ENCODE peak calls at places on chromosomes 7 and 10, in ten cellular contexts. B is heart left ventricle, P is fibroblast of mammary gland, X is D721Med, G is upper lobe of left lung, S is GM12865, L is type B pancreatic cell, C is transverse colon, O is endothelial cell, W is GM20000. D is an unnamed sample.

GRCh38 chr7:130894146-130895005 is 160.4 kb upstream of the KLF14 start:
- DNase-seq in B (peak; percentile 68), P (peak; percentile 87), X (no peak), G (peak; percentile 84), S (no peak), L (no peak), C (no peak), O (no peak), W (no peak), D (peak; percentile 58)

GRCh38 chr10:71270301-71270777 is 48.7 kb upstream of the SLC29A3 start:
- DNase-seq in B (no peak), P (peak; percentile 86), X (peak; percentile 91), G (no peak), S (peak; percentile 64), L (no peak), C (peak; percentile 64), O (peak; percentile 63), W (peak; percentile 74), D (peak; percentile 71)

GRCh38 chr10:132257271-132257670 is 50.5 kb downstream of the STK32C start:
- DNase-seq in B (no peak), P (peak; percentile 70), X (no peak), G (peak; percentile 52), S (no peak), L (no peak), C (no peak), O (no peak), W (no peak), D (peak; percentile 90)

GRCh38 chr7:50359995-50360925 is 55.7 kb downstream of the IKZF1 start:
- DNase-seq in B (no peak), P (peak; percentile 36), X (no peak), G (peak; percentile 63), S (no peak), L (no peak), C (peak; percentile 54), O (no peak), W (no peak), D (peak; percentile 90)

GRCh38 chr10:19310121-19310520 is 261.5 kb downstream of the MALRD1 start:
- DNase-seq in B (no peak), P (no peak), X (no peak), G (no peak), S (no peak), L (no peak), C (no peak), O (no peak), W (no peak), D (no peak)

GRCh38 chr7:22671177-22671879 is 55.7 kb upstream of the IL6 start:
- DNase-seq in B (no peak), P (peak; percentile 51), X (no peak), G (no peak), S (no peak), L (no peak), C (no peak), O (no peak), W (no peak), D (no peak)

GRCh38 chr10:78717200-78717599 is 351.6 kb upstream of the ZMIZ1 start:
- DNase-seq in B (peak; percentile 41), P (peak; percentile 38), X (no peak), G (no peak), S (no peak), L (no peak), C (peak; percentile 15), O (no peak), W (no peak), D (no peak)

GRCh38 chr10:27558612-27559020 is 54.5 kb downstream of the RAB18 start:
- DNase-seq in B (peak; percentile 39), P (peak; percentile 76), X (peak; percentile 25), G (no peak), S (peak; percentile 67), L (no peak), C (peak; percentile 58), O (peak; percentile 47), W (peak; percentile 47), D (peak; percentile 38)

GRCh38 chr10:131243076-131243475 is 68.4 kb downstream of the TCERG1L start:
- DNase-seq in B (no peak), P (no peak), X (no peak), G (no peak), S (no peak), L (no peak), C (no peak), O (no peak), W (no peak), D (no peak)

GRCh38 chr10:131240691-131241090 is 70.8 kb downstream of the TCERG1L start:
- DNase-seq in B (no peak), P (no peak), X (no peak), G (no peak), S (no peak), L (no peak), C (no peak), O (no peak), W (no peak), D (no peak)

GRCh38 chr10:131239926-131240325 is 71.6 kb downstream of the TCERG1L start:
- DNase-seq in B (no peak), P (no peak), X (no peak), G (no peak), S (no peak), L (no peak), C (no peak), O (no peak), W (no peak), D (no peak)

GRCh38 chr10:131244836-131245235 is 66.7 kb downstream of the TCERG1L start:
- DNase-seq in B (no peak), P (no peak), X (no peak), G (no peak), S (no peak), L (no peak), C (no peak), O (no peak), W (no peak), D (no peak)

GRCh38 chr10:131242007-131242406 is 69.5 kb downstream of the TCERG1L start:
- DNase-seq in B (no peak), P (no peak), X (no peak), G (no peak), S (no peak), L (no peak), C (no peak), O (no peak), W (no peak), D (no peak)
- TF ChIP-seq CTCF in B (no peak), P (no peak), X (peak; percentile 14), G (no peak), S (peak; percentile 3), L (peak; percentile 74), C (no peak), O (no peak), W (peak; percentile 34), D (peak; percentile 21)

GRCh38 chr7:7438851-7439250 is 96.8 kb downstream of the COL28A1 start:
- DNase-seq in B (no peak), P (peak; percentile 100), X (no peak), G (no peak), S (peak; percentile 9), L (no peak), C (no peak), O (no peak), W (no peak), D (no peak)

GRCh38 chr7:7432979-7433378 is 102.7 kb downstream of the COL28A1 start:
- DNase-seq in B (no peak), P (no peak), X (no peak), G (no peak), S (no peak), L (no peak), C (no peak), O (no peak), W (no peak), D (no peak)

GRCh38 chr7:7435978-7436377 is 99.7 kb downstream of the COL28A1 start:
- DNase-seq in B (no peak), P (no peak), X (no peak), G (no peak), S (no peak), L (no peak), C (no peak), O (no peak), W (no peak), D (no peak)

GRCh38 chr7:7433736-7434260 is 101.9 kb downstream of the COL28A1 start:
- DNase-seq in B (no peak), P (no peak), X (no peak), G (no peak), S (no peak), L (no peak), C (no peak), O (no peak), W (no peak), D (no peak)

DNA sequence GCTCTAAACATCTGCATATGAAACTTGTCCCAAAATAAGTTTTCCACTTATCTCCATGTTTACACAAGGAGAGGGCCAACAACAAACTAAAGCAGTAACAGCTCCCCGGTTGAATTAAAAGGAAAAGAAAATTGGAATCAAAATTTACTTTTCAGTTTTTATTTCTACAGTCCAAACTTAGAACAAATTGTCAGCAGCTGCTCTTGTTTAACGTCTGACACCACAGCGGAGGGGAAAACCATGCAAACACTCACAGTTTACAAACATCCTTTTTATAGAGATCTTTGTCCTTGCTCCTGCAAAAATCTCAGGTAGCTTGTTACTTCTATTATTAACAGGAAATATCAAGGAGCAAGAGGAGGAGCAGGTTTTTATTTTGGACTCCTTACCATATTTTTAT is 101.3 kb downstream of the COL28A1 start:
- DNase-seq in B (no peak), P (no peak), X (no peak), G (no peak), S (no peak), L (no peak), C (no peak), O (no peak), W (no peak), D (no peak)
- TF ChIP-seq CTCF in B (no peak), P (no peak), X (no peak), G (no peak), S (no peak), L (no peak), C (no peak), O (no peak), W (no peak), D (no peak)

GRCh38 chr7:121752706-121753105 is 120.3 kb upstream of the PTPRZ1 start:
- DNase-seq in B (no peak), P (peak; percentile 18), X (no peak), G (no peak), S (peak; percentile 20), L (no peak), C (no peak), O (no peak), W (peak; percentile 4), D (no peak)
- TF ChIP-seq CTCF in B (no peak), P (peak; percentile 40), X (peak; percentile 67), G (no peak), S (peak; percentile 15), L (peak; percentile 65), C (no peak), O (no peak), W (peak; percentile 17), D (no peak)

DNA sequence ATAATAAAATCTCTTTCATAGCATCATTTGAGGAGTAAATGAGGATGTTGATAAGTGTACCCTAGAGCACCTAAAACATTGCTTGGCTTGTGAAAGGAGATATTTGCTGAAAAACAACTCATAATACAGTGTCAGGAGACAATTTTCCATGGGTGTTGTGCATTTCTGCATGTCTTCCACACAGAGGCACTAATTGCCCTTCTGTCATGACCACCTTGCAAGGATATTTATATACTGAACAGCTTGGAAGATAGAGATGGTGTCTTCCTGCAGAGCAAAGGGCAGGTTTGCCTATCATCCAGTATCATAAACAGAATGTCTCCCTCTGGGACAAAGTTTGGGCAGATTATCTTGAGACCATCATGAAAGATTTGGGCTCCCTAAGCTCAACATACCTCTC is 495.2 kb upstream of the LRRN3 start:
- DNase-seq in B (no peak), P (no peak), X (no peak), G (no peak), S (no peak), L (no peak), C (no peak), O (no peak), W (no peak), D (no peak)
- TF ChIP-seq CTCF in B (no peak), P (no peak), X (peak; percentile 22), G (no peak), S (no peak), L (no peak), C (no peak), O (no peak), W (no peak), D (no peak)